ENCODE peak calls at places on chromosomes 3 and 15, in four cellular contexts. One of them, this sample, is unnamed.

GRCh38 chr3:14145670-14146380 is 21.0 kb downstream of the TMEM43 start:
- DNase-seq in K562: no peak
- DNase-seq in WTC11: no peak
- DNase-seq in GM12878: no peak
- DNase-seq in this sample: no peak

GRCh38 chr15:61916104-61916503 is 144.1 kb downstream of the VPS13C start:
- DNase-seq in WTC11: no peak
- DNase-seq in K562: no peak
- DNase-seq in GM12878: no peak
- DNase-seq in this sample: no peak

GRCh38 chr3:50321844-50322385 is 630 bp downstream of the HYAL2 start:
- DNase-seq in WTC11: no peak
- DNase-seq in K562: no peak
- DNase-seq in GM12878: no peak
- DNase-seq in this sample: peak

GRCh38 chr3:78565712-78566111 is 1202.1 kb downstream of the ROBO1 start:
- DNase-seq in GM12878: no peak
- DNase-seq in WTC11: no peak
- DNase-seq in K562: no peak
- DNase-seq in this sample: no peak

GRCh38 chr3:45041666-45042065 is 15.6 kb downstream of the CLEC3B start:
- DNase-seq in WTC11: no peak
- DNase-seq in GM12878: peak
- DNase-seq in K562: no peak
- DNase-seq in this sample: no peak

GRCh38 chr3:122103821-122104514 is 48.8 kb downstream of the CD86 start:
- DNase-seq in K562: no peak
- DNase-seq in GM12878: no peak
- DNase-seq in WTC11: no peak
- DNase-seq in this sample: no peak

GRCh38 chr3:128419311-128419710 is 47.4 kb downstream of the DNAJB8 start:
- DNase-seq in WTC11: no peak
- DNase-seq in GM12878: no peak
- DNase-seq in K562: no peak
- DNase-seq in this sample: no peak

GRCh38 chr3:43290961-43291360 is 4.6 kb downstream of the SNRK start:
- DNase-seq in K562: no peak
- DNase-seq in GM12878: no peak
- DNase-seq in WTC11: no peak
- DNase-seq in this sample: no peak

GRCh38 chr3:18444597-18445420 is 19.7 kb upstream of the SATB1 start:
- DNase-seq in K562: peak
- DNase-seq in GM12878: no peak
- DNase-seq in WTC11: peak
- DNase-seq in this sample: peak

DNA sequence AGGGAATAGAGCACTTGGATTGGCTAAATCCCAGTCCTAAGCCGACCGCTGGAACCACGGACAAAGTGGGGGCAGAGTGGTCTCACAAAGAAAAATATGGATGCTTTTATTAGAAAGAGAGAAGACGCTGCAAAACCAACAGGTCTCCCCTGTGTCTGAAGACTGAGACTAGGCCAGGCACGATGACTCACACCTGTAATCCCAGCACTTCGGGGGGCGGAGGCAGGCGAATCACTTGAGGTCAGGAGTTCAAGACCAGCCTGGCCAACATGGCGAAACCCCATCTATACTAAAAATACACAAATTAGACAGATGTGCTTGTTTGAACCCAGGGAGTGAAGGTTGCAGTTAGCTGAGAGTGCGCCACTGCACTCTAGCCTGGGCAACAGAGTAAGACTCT is 61.8 kb downstream of the ZDHHC19 start:
- DNase-seq in K562: peak
- DNase-seq in GM12878: no peak
- DNase-seq in WTC11: no peak
- DNase-seq in this sample: no peak
- TF ChIP-seq CREM in K562: no peak
- TF ChIP-seq CREM in GM12878: no peak
- TF ChIP-seq CREM in WTC11: no peak
- TF ChIP-seq CREM in this sample: no peak

GRCh38 chr3:106126836-106127235 is 258.0 kb upstream of the CBLB start:
- DNase-seq in GM12878: no peak
- DNase-seq in WTC11: no peak
- DNase-seq in K562: no peak
- DNase-seq in this sample: no peak

GRCh38 chr3:106121491-106122289 is 252.9 kb upstream of the CBLB start:
- DNase-seq in GM12878: no peak
- DNase-seq in WTC11: no peak
- DNase-seq in K562: no peak
- DNase-seq in this sample: no peak

GRCh38 chr3:106130384-106131084 is 261.7 kb upstream of the CBLB start:
- DNase-seq in WTC11: no peak
- DNase-seq in GM12878: no peak
- DNase-seq in K562: peak
- DNase-seq in this sample: no peak

GRCh38 chr3:106124818-106125217 is 256.0 kb upstream of the CBLB start:
- DNase-seq in WTC11: no peak
- DNase-seq in K562: no peak
- DNase-seq in GM12878: no peak
- DNase-seq in this sample: no peak

GRCh38 chr3:106126016-106126525 is 257.3 kb upstream of the CBLB start:
- DNase-seq in WTC11: no peak
- DNase-seq in GM12878: no peak
- DNase-seq in K562: no peak
- DNase-seq in this sample: no peak
- TF ChIP-seq CREM in WTC11: no peak
- TF ChIP-seq CREM in GM12878: no peak
- TF ChIP-seq CREM in K562: no peak
- TF ChIP-seq CREM in this sample: no peak

GRCh38 chr15:77819271-77819806 is 186.6 kb upstream of the LINGO1 start:
- DNase-seq in WTC11: peak
- DNase-seq in K562: no peak
- DNase-seq in GM12878: no peak
- DNase-seq in this sample: no peak

GRCh38 chr15:77822631-77823230 is 190.0 kb upstream of the LINGO1 start:
- DNase-seq in K562: no peak
- DNase-seq in WTC11: no peak
- DNase-seq in GM12878: no peak
- DNase-seq in this sample: no peak

GRCh38 chr15:77819841-77820728 is 187.4 kb upstream of the LINGO1 start:
- DNase-seq in GM12878: no peak
- DNase-seq in K562: peak
- DNase-seq in WTC11: peak
- DNase-seq in this sample: peak

GRCh38 chr15:77821959-77822256 is 189.2 kb upstream of the LINGO1 start:
- DNase-seq in GM12878: no peak
- DNase-seq in K562: no peak
- DNase-seq in WTC11: no peak
- DNase-seq in this sample: no peak

DNA sequence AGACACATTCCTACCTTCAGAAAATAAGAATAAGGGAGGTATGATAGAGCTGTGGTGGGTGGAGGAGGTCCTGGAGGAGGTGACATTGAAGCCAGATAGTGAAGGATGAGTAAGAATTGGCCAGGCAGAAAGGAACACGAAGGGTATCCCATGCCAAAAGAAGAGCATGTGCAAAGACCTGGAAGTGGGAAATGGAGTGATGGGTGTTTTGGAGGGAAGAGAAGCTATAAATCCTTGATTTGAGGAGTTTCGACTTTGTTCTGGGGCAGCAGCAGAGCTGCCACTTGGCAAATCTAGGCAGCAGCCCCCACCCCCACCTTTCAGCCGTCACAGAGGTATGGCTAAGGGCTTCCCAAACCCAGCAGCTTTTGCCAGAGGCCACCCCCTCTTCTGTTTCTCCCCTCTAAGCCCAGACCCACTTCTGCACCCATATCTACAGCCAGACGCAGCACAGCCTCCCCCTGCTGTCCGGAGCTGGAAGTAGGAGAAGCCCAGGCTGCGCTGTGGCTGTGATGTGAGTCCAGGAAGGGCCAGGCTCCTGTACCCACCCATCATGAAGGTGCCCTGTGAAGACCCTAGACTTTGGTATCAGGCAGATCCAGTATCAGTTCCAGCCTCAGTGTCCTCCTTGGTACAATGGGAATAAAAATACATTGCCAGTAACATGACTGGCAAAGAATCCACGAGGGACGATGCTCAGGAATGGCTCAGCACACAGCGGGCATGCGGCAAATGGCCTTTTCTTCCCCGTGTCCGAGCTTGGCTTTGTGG is 188.7 kb upstream of the LINGO1 start:
- DNase-seq in GM12878: no peak
- DNase-seq in K562: peak
- DNase-seq in WTC11: peak
- DNase-seq in this sample: peak
- TF ChIP-seq CREM in GM12878: no peak
- TF ChIP-seq CREM in K562: no peak
- TF ChIP-seq CREM in WTC11: no peak
- TF ChIP-seq CREM in this sample: no peak

GRCh38 chr3:159798951-159799350 is 189.7 kb upstream of the IL12A start:
- DNase-seq in GM12878: no peak
- DNase-seq in K562: no peak
- DNase-seq in WTC11: no peak
- DNase-seq in this sample: peak
- TF ChIP-seq CREM in GM12878: no peak
- TF ChIP-seq CREM in K562: no peak
- TF ChIP-seq CREM in WTC11: no peak
- TF ChIP-seq CREM in this sample: no peak